ENCODE peak calls at places on chromosomes 4 and X, in six cellular contexts. One of them, this sample, is unnamed.

GRCh38 chr4:98261291-98262271 is at the start of gene RAP1GDS1:
- DNase-seq in activated CD4-positive, alpha-beta T cell treated with anti-CD3 and anti-CD28 coated beads for 48 hours: peak; percentile 54
- DNase-seq in OCI-LY7: peak; percentile 52
- DNase-seq in retina: peak; percentile 85
- DNase-seq in progenitor cell of endocrine pancreas: no peak
- DNase-seq in nephron progenitor cell: no peak
- DNase-seq in this sample: peak; percentile 64

GRCh38 chrX:85244411-85245210 is 820 bp downstream of the ZNF711 start:
- DNase-seq in progenitor cell of endocrine pancreas: peak; percentile 14
- DNase-seq in OCI-LY7: peak; percentile 41
- DNase-seq in retina: peak; percentile 80
- DNase-seq in activated CD4-positive, alpha-beta T cell treated with anti-CD3 and anti-CD28 coated beads for 48 hours: peak; percentile 2
- DNase-seq in nephron progenitor cell: peak; percentile 51
- DNase-seq in this sample: no peak

GRCh38 chr4:115279300-115279699 is 165.9 kb upstream of the NDST4 start:
- DNase-seq in nephron progenitor cell: no peak
- DNase-seq in progenitor cell of endocrine pancreas: no peak
- DNase-seq in OCI-LY7: peak; percentile 24
- DNase-seq in retina: no peak
- DNase-seq in activated CD4-positive, alpha-beta T cell treated with anti-CD3 and anti-CD28 coated beads for 48 hours: no peak
- DNase-seq in this sample: no peak

GRCh38 chrX:17459596-17459995 is 84.6 kb downstream of the NHS start:
- DNase-seq in progenitor cell of endocrine pancreas: no peak
- DNase-seq in retina: no peak
- DNase-seq in nephron progenitor cell: no peak
- DNase-seq in activated CD4-positive, alpha-beta T cell treated with anti-CD3 and anti-CD28 coated beads for 48 hours: no peak
- DNase-seq in OCI-LY7: no peak
- DNase-seq in this sample: peak; percentile 66

GRCh38 chr4:176635372-176636261 is 157.1 kb downstream of the VEGFC start:
- DNase-seq in OCI-LY7: no peak
- DNase-seq in nephron progenitor cell: no peak
- DNase-seq in retina: peak; percentile 20
- DNase-seq in activated CD4-positive, alpha-beta T cell treated with anti-CD3 and anti-CD28 coated beads for 48 hours: no peak
- DNase-seq in progenitor cell of endocrine pancreas: no peak
- DNase-seq in this sample: peak; percentile 67

GRCh38 chrX:87572911-87573310 is 55.3 kb downstream of the KLHL4 start:
- DNase-seq in nephron progenitor cell: no peak
- DNase-seq in retina: no peak
- DNase-seq in activated CD4-positive, alpha-beta T cell treated with anti-CD3 and anti-CD28 coated beads for 48 hours: no peak
- DNase-seq in progenitor cell of endocrine pancreas: no peak
- DNase-seq in OCI-LY7: no peak
- DNase-seq in this sample: no peak

GRCh38 chr4:152382057-152382785 is 153.7 kb downstream of the FBXW7 start:
- DNase-seq in retina: no peak
- DNase-seq in progenitor cell of endocrine pancreas: no peak
- DNase-seq in activated CD4-positive, alpha-beta T cell treated with anti-CD3 and anti-CD28 coated beads for 48 hours: no peak
- DNase-seq in nephron progenitor cell: no peak
- DNase-seq in OCI-LY7: no peak
- DNase-seq in this sample: no peak

GRCh38 chrX:112081781-112082482 is 644 bp downstream of the TRPC5 start:
- DNase-seq in OCI-LY7: no peak
- DNase-seq in retina: peak; percentile 55
- DNase-seq in progenitor cell of endocrine pancreas: no peak
- DNase-seq in nephron progenitor cell: peak; percentile 61
- DNase-seq in activated CD4-positive, alpha-beta T cell treated with anti-CD3 and anti-CD28 coated beads for 48 hours: no peak
- DNase-seq in this sample: no peak

GRCh38 chr4:98929341-98930267 is 671 bp upstream of the EIF4E start:
- DNase-seq in retina: no peak
- DNase-seq in activated CD4-positive, alpha-beta T cell treated with anti-CD3 and anti-CD28 coated beads for 48 hours: peak; percentile 67
- DNase-seq in nephron progenitor cell: peak; percentile 26
- DNase-seq in progenitor cell of endocrine pancreas: peak; percentile 15
- DNase-seq in OCI-LY7: peak; percentile 24
- DNase-seq in this sample: peak; percentile 72

GRCh38 chrX:129688097-129688496 is 33.3 kb upstream of the APLN start:
- DNase-seq in nephron progenitor cell: no peak
- DNase-seq in OCI-LY7: no peak
- DNase-seq in progenitor cell of endocrine pancreas: no peak
- DNase-seq in activated CD4-positive, alpha-beta T cell treated with anti-CD3 and anti-CD28 coated beads for 48 hours: no peak
- DNase-seq in retina: no peak
- DNase-seq in this sample: no peak

GRCh38 chr4:155759372-155760252 is 791 bp downstream of the GUCY1B1 start:
- DNase-seq in progenitor cell of endocrine pancreas: peak; percentile 44
- DNase-seq in activated CD4-positive, alpha-beta T cell treated with anti-CD3 and anti-CD28 coated beads for 48 hours: peak; percentile 11
- DNase-seq in retina: peak; percentile 84
- DNase-seq in nephron progenitor cell: peak; percentile 92
- DNase-seq in OCI-LY7: no peak
- DNase-seq in this sample: no peak

GRCh38 chr4:83054928-83055327 is 19.9 kb downstream of the COPS4 start:
- DNase-seq in retina: no peak
- DNase-seq in activated CD4-positive, alpha-beta T cell treated with anti-CD3 and anti-CD28 coated beads for 48 hours: no peak
- DNase-seq in OCI-LY7: peak; percentile 63
- DNase-seq in progenitor cell of endocrine pancreas: no peak
- DNase-seq in nephron progenitor cell: no peak
- DNase-seq in this sample: no peak

This sample was measured in foreskin melanocyte.